ENCODE peak calls at places on chromosomes 11 and 22, in seven cellular contexts. T is HepG2, O is K562, J is HCT116, P is SK-N-SH, V is H1, Y is GM12878. H is an unnamed sample.

GRCh38 chr11:58928082-58928574 is 11.2 kb upstream of the GLYATL1 start:
- DNase-seq in T (no peak), Y (no peak), J (no peak), O (no peak), P (no peak), V (no peak), H (no peak)

GRCh38 chr11:120566176-120566575 is 54.6 kb downstream of the GRIK4 start:
- DNase-seq in J (peak; percentile 65), O (no peak), T (no peak), V (no peak), P (no peak), Y (no peak), H (no peak)

GRCh38 chr11:77191823-77192495 is 63.9 kb downstream of the MYO7A start:
- DNase-seq in Y (no peak), O (peak; percentile 88), V (peak; percentile 88), P (peak; percentile 62), T (peak; percentile 41), J (peak; percentile 93), H (peak; percentile 98)

GRCh38 chr11:95337972-95338429 is 107.0 kb upstream of the SESN3 start:
- DNase-seq in P (no peak), J (no peak), Y (no peak), V (no peak), T (no peak), O (no peak), H (no peak)

GRCh38 chr22:31302021-31302420 is 9.7 kb upstream of the PIK3IP1 start:
- DNase-seq in P (no peak), Y (no peak), O (no peak), V (no peak), J (no peak), T (no peak), H (no peak)

GRCh38 chr11:118605116-118605867 is 2.1 kb upstream of the PHLDB1 start:
- DNase-seq in J (no peak), T (peak; percentile 41), P (peak; percentile 78), Y (no peak), O (peak; percentile 55), V (no peak), H (no peak)

GRCh38 chr22:23542933-23543332 is 37.2 kb downstream of the IGLL1 start:
- DNase-seq in Y (no peak), P (no peak), T (no peak), V (no peak), J (no peak), O (no peak), H (no peak)

GRCh38 chr11:35146074-35146521 is 7.1 kb downstream of the CD44 start:
- DNase-seq in V (no peak), J (no peak), P (no peak), T (no peak), O (no peak), Y (peak; percentile 83), H (no peak)

GRCh38 chr22:36753916-36754315 is 22.0 kb downstream of the IFT27 start:
- DNase-seq in V (no peak), P (no peak), Y (no peak), O (no peak), T (no peak), J (no peak), H (no peak)

DNA sequence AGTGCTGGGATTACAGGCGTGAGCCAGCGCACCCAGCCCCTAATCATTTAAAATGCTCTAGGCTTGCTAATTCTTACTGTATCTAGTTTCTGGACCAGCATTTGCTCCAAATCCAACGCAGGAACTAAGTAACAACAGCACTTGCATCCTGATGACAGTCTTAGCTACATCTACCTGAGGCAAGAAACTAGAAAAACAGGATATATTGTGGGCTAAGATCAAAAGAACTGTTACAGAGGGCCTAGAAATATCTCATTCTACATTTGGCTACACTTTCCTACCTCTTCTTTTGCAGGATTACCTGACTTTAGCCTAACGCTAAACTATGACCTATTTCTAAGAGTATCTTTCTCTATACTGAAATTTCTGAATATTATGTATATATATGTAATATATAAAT is 7.8 kb downstream of the DCDC1 start:
- DNase-seq in O (no peak), V (no peak), J (no peak), Y (no peak), T (no peak), P (no peak), H (no peak)
- TF ChIP-seq JUND in O (no peak), V (no peak), J (no peak), Y (no peak), T (no peak), P (no peak), H (no peak)

GRCh38 chr11:15059132-15059531 is 14.3 kb upstream of the CALCB start:
- DNase-seq in O (no peak), J (no peak), P (no peak), T (no peak), Y (no peak), V (no peak), H (no peak)

GRCh38 chr11:15057352-15057751 is 16.0 kb upstream of the CALCB start:
- DNase-seq in O (no peak), Y (no peak), J (no peak), V (no peak), P (no peak), T (no peak), H (no peak)

GRCh38 chr11:15055620-15056356 is 17.6 kb upstream of the CALCB start:
- DNase-seq in V (no peak), Y (no peak), P (no peak), O (no peak), T (no peak), J (no peak), H (no peak)

GRCh38 chr11:15053201-15053685 is 20.1 kb upstream of the CALCB start:
- DNase-seq in J (peak; percentile 87), O (no peak), T (no peak), P (no peak), V (no peak), Y (no peak), H (no peak)
- TF ChIP-seq JUND in J (peak; percentile 86), O (no peak), T (no peak), P (no peak), V (no peak), Y (no peak), H (no peak)

GRCh38 chr11:45165386-45165785 is 18.9 kb downstream of the PRDM11 start:
- DNase-seq in V (no peak), Y (no peak), P (no peak), O (no peak), T (no peak), J (no peak), H (no peak)

GRCh38 chr11:45166604-45166897 is 20.1 kb downstream of the PRDM11 start:
- DNase-seq in T (no peak), P (no peak), J (no peak), Y (no peak), V (no peak), O (no peak), H (no peak)

GRCh38 chr11:45165806-45166603 is 19.6 kb downstream of the PRDM11 start:
- DNase-seq in Y (no peak), P (no peak), O (no peak), V (no peak), J (no peak), T (no peak), H (no peak)

GRCh38 chr11:45168366-45169130 is 22.1 kb downstream of the PRDM11 start:
- DNase-seq in T (no peak), J (no peak), V (no peak), Y (no peak), O (no peak), P (no peak), H (no peak)

DNA sequence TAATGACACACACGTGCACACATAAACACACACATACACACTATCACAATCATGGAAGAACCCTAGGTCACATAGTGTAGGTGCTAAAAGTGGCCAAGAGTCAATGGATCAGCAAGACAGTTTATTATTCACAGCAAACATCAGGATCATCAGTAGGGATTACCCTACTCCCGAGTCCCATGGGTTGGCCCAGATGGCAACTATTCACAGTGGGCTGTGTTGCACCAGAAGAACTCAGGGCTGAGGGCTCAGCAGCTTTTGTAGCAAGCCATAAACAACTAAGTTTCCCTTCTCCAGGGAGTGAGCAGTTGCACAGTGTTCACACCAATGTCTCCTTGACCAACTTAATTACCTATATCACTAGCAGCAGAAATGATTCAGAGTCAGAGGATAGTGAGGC is 20.8 kb downstream of the PRDM11 start:
- DNase-seq in T (no peak), Y (no peak), P (no peak), V (no peak), J (no peak), O (no peak), H (no peak)
- TF ChIP-seq JUND in T (no peak), Y (no peak), P (no peak), V (no peak), J (no peak), O (no peak), H (no peak)

GRCh38 chr11:108432783-108433182 is 34.5 kb downstream of the C11orf65 start:
- DNase-seq in Y (no peak), T (no peak), V (no peak), O (no peak), P (no peak), J (no peak), H (no peak)
- TF ChIP-seq JUND in Y (no peak), T (no peak), V (no peak), O (no peak), P (no peak), J (no peak), H (no peak)

DNA sequence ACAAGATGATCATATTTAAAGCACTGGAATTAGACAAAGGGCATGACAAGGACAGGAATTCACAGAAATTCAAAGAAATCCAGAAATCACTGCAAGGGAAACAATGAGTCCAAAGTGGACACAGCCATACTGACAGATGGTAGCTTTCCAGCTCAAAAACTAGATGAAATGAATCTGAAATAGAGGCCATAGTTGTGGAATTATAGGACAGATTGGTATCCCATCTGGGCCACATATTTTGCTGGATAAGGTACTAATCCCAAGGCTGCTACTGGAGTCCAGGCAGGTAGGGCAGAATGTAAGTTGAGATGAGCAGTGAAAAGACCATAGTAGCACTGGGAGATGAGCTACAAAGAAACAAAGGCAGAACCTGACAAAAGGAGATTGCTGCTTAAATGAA is 258.3 kb upstream of the ANO3 start:
- DNase-seq in J (no peak), P (no peak), T (no peak), O (no peak), V (no peak), Y (no peak), H (no peak)
- TF ChIP-seq JUND in J (no peak), P (no peak), T (no peak), O (no peak), V (no peak), Y (no peak), H (no peak)

DNA sequence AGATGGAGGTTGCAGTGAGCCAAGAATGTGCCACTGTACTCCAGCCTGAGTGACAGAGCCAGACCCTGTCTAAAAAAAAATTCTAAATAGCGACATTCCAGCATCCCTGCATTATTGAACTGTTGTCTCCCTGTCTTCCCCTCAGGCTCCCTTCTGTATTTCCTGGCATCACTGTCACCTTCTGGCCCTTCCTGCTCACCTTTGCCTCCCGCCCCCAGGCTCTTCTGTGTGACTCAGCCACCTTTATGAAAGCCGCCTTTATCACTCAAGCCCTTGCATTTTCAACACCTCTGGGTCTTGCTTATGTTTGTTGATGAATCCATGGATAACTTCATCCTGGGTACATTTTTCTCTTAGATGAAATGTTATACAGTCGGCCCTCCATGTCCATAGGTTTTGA is 21.1 kb downstream of the UBASH3B start:
- DNase-seq in T (peak; percentile 80), P (no peak), Y (no peak), O (no peak), J (peak; percentile 48), V (no peak), H (no peak)
- TF ChIP-seq JUND in T (no peak), P (no peak), Y (no peak), O (no peak), J (peak; percentile 78), V (no peak), H (no peak)

GRCh38 chr11:57798905-57799559 is 37.4 kb downstream of the CTNND1 start:
- DNase-seq in V (no peak), J (peak; percentile 94), O (peak; percentile 52), T (peak; percentile 69), Y (no peak), P (no peak), H (peak; percentile 87)
- TF ChIP-seq JUND in V (no peak), J (peak; percentile 86), O (peak; percentile 59), T (no peak), Y (no peak), P (no peak), H (no peak)

H was measured in T47D.